ENCODE peak calls at places on chromosomes 3 and 15, in five cellular contexts. One of them, this sample, is unnamed.

GRCh38 chr3:43190682-43191081 is 84.8 kb upstream of the POMGNT2 start:
- DNase-seq in lower lobe of right lung: no peak
- DNase-seq in HCT116: no peak
- DNase-seq in NCI-H1436: no peak
- DNase-seq in body of pancreas: no peak
- DNase-seq in this sample: no peak

GRCh38 chr15:88391700-88392099 is 75.5 kb downstream of the MRPL46 start:
- DNase-seq in NCI-H1436: no peak
- DNase-seq in HCT116: no peak
- DNase-seq in lower lobe of right lung: no peak
- DNase-seq in body of pancreas: no peak
- DNase-seq in this sample: no peak

GRCh38 chr3:161274691-161275298 is 53.7 kb downstream of the NMD3 start:
- DNase-seq in HCT116: peak
- DNase-seq in body of pancreas: peak
- DNase-seq in lower lobe of right lung: no peak
- DNase-seq in NCI-H1436: peak
- DNase-seq in this sample: no peak

GRCh38 chr3:31941230-31941632 is 39.8 kb downstream of the OSBPL10 start:
- DNase-seq in lower lobe of right lung: no peak
- DNase-seq in HCT116: no peak
- DNase-seq in body of pancreas: no peak
- DNase-seq in NCI-H1436: no peak
- DNase-seq in this sample: no peak

GRCh38 chr3:142876417-142876816 is 12.5 kb downstream of the PCOLCE2 start:
- DNase-seq in lower lobe of right lung: no peak
- DNase-seq in NCI-H1436: no peak
- DNase-seq in HCT116: no peak
- DNase-seq in body of pancreas: no peak
- DNase-seq in this sample: no peak

GRCh38 chr15:31136016-31136415 is 34.5 kb upstream of the TRPM1 start:
- DNase-seq in body of pancreas: no peak
- DNase-seq in lower lobe of right lung: no peak
- DNase-seq in HCT116: no peak
- DNase-seq in NCI-H1436: no peak
- DNase-seq in this sample: no peak

GRCh38 chr3:58059349-58060321 is 51.4 kb downstream of the FLNB start:
- DNase-seq in HCT116: no peak
- DNase-seq in NCI-H1436: no peak
- DNase-seq in body of pancreas: peak
- DNase-seq in lower lobe of right lung: no peak
- DNase-seq in this sample: no peak

GRCh38 chr15:37056894-37057205 is 43.5 kb downstream of the MEIS2 start:
- DNase-seq in body of pancreas: no peak
- DNase-seq in lower lobe of right lung: no peak
- DNase-seq in HCT116: no peak
- DNase-seq in NCI-H1436: no peak
- DNase-seq in this sample: no peak

GRCh38 chr3:187713504-187713903 is 11.1 kb upstream of the RTP2 start:
- DNase-seq in body of pancreas: no peak
- DNase-seq in NCI-H1436: no peak
- DNase-seq in lower lobe of right lung: no peak
- DNase-seq in HCT116: no peak
- DNase-seq in this sample: no peak